ENCODE peak calls at places on chromosomes 11 and 22, in five cellular contexts. One of them, this sample, is unnamed.

GRCh38 chr11:33942954-33943353 is 51.1 kb upstream of the LMO2 start:
- DNase-seq in dorsolateral prefrontal cortex: no peak
- DNase-seq in progenitor cell of endocrine pancreas: no peak
- DNase-seq in PC-3: peak; percentile 69
- DNase-seq in neural progenitor cell: no peak
- DNase-seq in this sample: peak; percentile 61

GRCh38 chr22:49255154-49255553 is 572.5 kb downstream of the BRD1 start:
- DNase-seq in progenitor cell of endocrine pancreas: no peak
- DNase-seq in PC-3: no peak
- DNase-seq in neural progenitor cell: no peak
- DNase-seq in dorsolateral prefrontal cortex: no peak
- DNase-seq in this sample: no peak

GRCh38 chr11:27469333-27469680 is 3.3 kb downstream of the LGR4 start:
- DNase-seq in neural progenitor cell: no peak
- DNase-seq in dorsolateral prefrontal cortex: no peak
- DNase-seq in progenitor cell of endocrine pancreas: no peak
- DNase-seq in PC-3: no peak
- DNase-seq in this sample: no peak

GRCh38 chr11:1546536-1547466 is 25.3 kb downstream of the DUSP8 start:
- DNase-seq in dorsolateral prefrontal cortex: no peak
- DNase-seq in PC-3: peak; percentile 60
- DNase-seq in neural progenitor cell: peak; percentile 87
- DNase-seq in progenitor cell of endocrine pancreas: peak; percentile 41
- DNase-seq in this sample: peak; percentile 90

GRCh38 chr11:102120006-102120405 is 9.8 kb downstream of the YAP1 start:
- DNase-seq in progenitor cell of endocrine pancreas: no peak
- DNase-seq in PC-3: peak; percentile 78
- DNase-seq in dorsolateral prefrontal cortex: no peak
- DNase-seq in neural progenitor cell: peak; percentile 26
- DNase-seq in this sample: no peak

GRCh38 chr11:130937051-130937450 is 20.8 kb upstream of the SNX19 start:
- DNase-seq in progenitor cell of endocrine pancreas: no peak
- DNase-seq in dorsolateral prefrontal cortex: no peak
- DNase-seq in neural progenitor cell: no peak
- DNase-seq in PC-3: no peak
- DNase-seq in this sample: no peak

GRCh38 chr11:105968021-105968697 is 53.9 kb downstream of the MSANTD4 start:
- DNase-seq in neural progenitor cell: no peak
- DNase-seq in progenitor cell of endocrine pancreas: no peak
- DNase-seq in dorsolateral prefrontal cortex: no peak
- DNase-seq in PC-3: peak; percentile 79
- DNase-seq in this sample: no peak

GRCh38 chr11:47108214-47108613 is 68.5 kb downstream of the ARFGAP2 start:
- DNase-seq in dorsolateral prefrontal cortex: peak; percentile 37
- DNase-seq in neural progenitor cell: no peak
- DNase-seq in progenitor cell of endocrine pancreas: no peak
- DNase-seq in PC-3: no peak
- DNase-seq in this sample: no peak

GRCh38 chr11:64971421-64972233 is at the start of gene MAJIN:
- DNase-seq in progenitor cell of endocrine pancreas: peak; percentile 34
- DNase-seq in dorsolateral prefrontal cortex: peak; percentile 44
- DNase-seq in neural progenitor cell: peak; percentile 63
- DNase-seq in PC-3: peak; percentile 30
- DNase-seq in this sample: peak; percentile 75

GRCh38 chr22:45830531-45831245 is 146.3 kb downstream of the WNT7B start:
- DNase-seq in dorsolateral prefrontal cortex: no peak
- DNase-seq in neural progenitor cell: no peak
- DNase-seq in PC-3: peak; percentile 71
- DNase-seq in progenitor cell of endocrine pancreas: no peak
- DNase-seq in this sample: no peak

GRCh38 chr11:3050386-3051325 is 6.6 kb downstream of the CARS1 start:
- DNase-seq in progenitor cell of endocrine pancreas: no peak
- DNase-seq in dorsolateral prefrontal cortex: no peak
- DNase-seq in PC-3: no peak
- DNase-seq in neural progenitor cell: no peak
- DNase-seq in this sample: no peak

GRCh38 chr11:3047637-3048036 is 9.6 kb downstream of the CARS1 start:
- DNase-seq in progenitor cell of endocrine pancreas: no peak
- DNase-seq in dorsolateral prefrontal cortex: no peak
- DNase-seq in PC-3: no peak
- DNase-seq in neural progenitor cell: no peak
- DNase-seq in this sample: no peak

GRCh38 chr11:3052109-3052479 is 5.1 kb downstream of the CARS1 start:
- DNase-seq in neural progenitor cell: no peak
- DNase-seq in dorsolateral prefrontal cortex: no peak
- DNase-seq in PC-3: no peak
- DNase-seq in progenitor cell of endocrine pancreas: no peak
- DNase-seq in this sample: no peak

GRCh38 chr11:3051435-3052108 is 5.7 kb downstream of the CARS1 start:
- DNase-seq in neural progenitor cell: no peak
- DNase-seq in PC-3: no peak
- DNase-seq in dorsolateral prefrontal cortex: no peak
- DNase-seq in progenitor cell of endocrine pancreas: no peak
- DNase-seq in this sample: no peak

DNA sequence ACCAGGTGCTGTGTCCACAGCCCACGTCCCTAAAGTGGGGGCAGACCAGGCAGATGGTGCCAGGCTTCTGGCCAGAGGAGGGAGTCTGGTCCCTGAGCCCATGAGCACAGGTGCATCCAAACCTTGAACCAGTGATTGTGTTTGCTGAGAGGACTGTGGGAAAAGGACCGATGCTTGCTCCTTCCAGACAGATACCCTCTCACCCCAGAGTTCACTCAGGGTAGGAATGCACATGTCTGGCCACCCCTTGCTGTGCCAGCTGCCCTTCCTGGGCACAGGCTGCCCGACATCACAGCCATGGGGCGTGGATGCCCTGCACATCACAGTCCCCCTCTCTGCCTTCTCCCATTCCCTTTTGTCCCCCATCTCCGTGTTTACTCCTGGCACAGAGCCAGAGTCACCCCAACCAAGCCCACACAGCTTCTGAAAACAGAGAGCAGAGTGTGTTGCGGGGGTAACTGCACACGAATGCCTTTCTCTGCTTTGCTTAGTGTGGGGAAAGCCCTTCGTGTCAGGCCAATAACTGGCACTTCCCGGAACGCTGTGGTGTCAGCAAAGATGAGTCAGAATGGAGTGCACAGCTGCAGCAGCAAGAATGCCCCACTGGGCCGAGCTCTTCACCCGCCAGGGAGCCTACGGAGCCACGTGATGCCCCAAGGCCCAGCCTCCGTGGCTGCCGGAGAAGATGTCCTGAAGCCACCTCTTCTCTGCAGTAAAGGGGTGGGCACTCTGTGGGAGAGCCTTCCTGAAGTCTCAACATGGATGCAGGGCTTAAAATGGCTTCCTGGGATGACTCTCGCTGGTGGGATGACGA is 7.6 kb downstream of the CARS1 start:
- DNase-seq in neural progenitor cell: no peak
- DNase-seq in dorsolateral prefrontal cortex: peak; percentile 96
- DNase-seq in PC-3: peak; percentile 86
- DNase-seq in progenitor cell of endocrine pancreas: no peak
- DNase-seq in this sample: peak; percentile 91
- TF ChIP-seq CTCF in neural progenitor cell: no peak
- TF ChIP-seq CTCF in dorsolateral prefrontal cortex: peak; percentile 36
- TF ChIP-seq CTCF in PC-3: peak; percentile 39
- TF ChIP-seq CTCF in progenitor cell of endocrine pancreas: no peak
- TF ChIP-seq CTCF in this sample: peak; percentile 56

GRCh38 chr11:114175706-114176105 is 116.2 kb downstream of the ZBTB16 start:
- DNase-seq in neural progenitor cell: no peak
- DNase-seq in PC-3: no peak
- DNase-seq in dorsolateral prefrontal cortex: peak; percentile 15
- DNase-seq in progenitor cell of endocrine pancreas: no peak
- DNase-seq in this sample: no peak
- TF ChIP-seq CTCF in neural progenitor cell: no peak
- TF ChIP-seq CTCF in PC-3: no peak
- TF ChIP-seq CTCF in dorsolateral prefrontal cortex: no peak
- TF ChIP-seq CTCF in progenitor cell of endocrine pancreas: no peak
- TF ChIP-seq CTCF in this sample: no peak

GRCh38 chr11:36153581-36153980 is 135.6 kb downstream of the COMMD9 start:
- DNase-seq in neural progenitor cell: no peak
- DNase-seq in progenitor cell of endocrine pancreas: no peak
- DNase-seq in PC-3: no peak
- DNase-seq in dorsolateral prefrontal cortex: no peak
- DNase-seq in this sample: no peak
- TF ChIP-seq CTCF in neural progenitor cell: no peak
- TF ChIP-seq CTCF in progenitor cell of endocrine pancreas: peak; percentile 32
- TF ChIP-seq CTCF in PC-3: no peak
- TF ChIP-seq CTCF in dorsolateral prefrontal cortex: no peak
- TF ChIP-seq CTCF in this sample: no peak

DNA sequence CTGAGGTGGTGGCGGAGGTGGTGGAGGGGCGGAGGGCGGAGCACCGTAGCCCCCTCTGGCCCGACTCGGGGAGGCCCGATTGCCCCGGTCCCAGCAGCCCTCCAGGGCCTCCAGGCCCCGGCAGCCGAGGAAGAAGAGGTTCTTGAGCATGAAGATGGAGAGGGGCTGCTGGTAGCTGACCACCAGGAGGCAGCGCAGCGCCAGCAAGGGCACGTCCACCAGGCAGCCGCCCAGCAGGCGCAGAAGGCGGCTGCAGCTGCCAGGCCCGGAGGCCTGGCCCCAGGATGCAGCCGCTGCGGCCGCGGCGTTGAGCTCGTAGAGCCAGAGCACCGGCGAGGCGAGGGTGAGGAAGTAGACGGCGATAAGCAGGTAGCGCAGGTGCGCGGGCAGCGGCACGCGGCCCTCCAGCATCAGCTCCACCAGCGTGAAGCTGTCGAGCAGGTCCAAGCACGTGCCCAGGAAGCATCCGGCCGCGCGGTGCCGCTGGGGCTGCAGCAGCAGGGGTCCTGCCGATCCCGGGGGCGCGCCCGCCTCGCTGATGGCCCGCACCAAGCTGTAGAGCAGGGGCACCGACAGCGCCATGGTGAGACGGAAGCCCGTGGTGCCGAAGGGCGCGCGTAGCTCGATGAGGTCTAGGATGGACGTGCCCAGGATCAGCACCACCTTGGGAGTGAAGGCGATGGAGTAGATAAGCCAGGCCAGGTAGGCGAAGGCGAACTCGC is 1.5 kb downstream of the TMEM121B start:
- DNase-seq in PC-3: peak; percentile 3
- DNase-seq in dorsolateral prefrontal cortex: no peak
- DNase-seq in progenitor cell of endocrine pancreas: no peak
- DNase-seq in neural progenitor cell: peak; percentile 69
- DNase-seq in this sample: no peak
- TF ChIP-seq CTCF in PC-3: peak; percentile 33
- TF ChIP-seq CTCF in dorsolateral prefrontal cortex: peak; percentile 27
- TF ChIP-seq CTCF in progenitor cell of endocrine pancreas: peak; percentile 43
- TF ChIP-seq CTCF in neural progenitor cell: peak; percentile 50
- TF ChIP-seq CTCF in this sample: peak; percentile 30

GRCh38 chr11:30128269-30128932 is 102.4 kb upstream of the FSHB start:
- DNase-seq in progenitor cell of endocrine pancreas: no peak
- DNase-seq in PC-3: peak; percentile 51
- DNase-seq in neural progenitor cell: peak; percentile 45
- DNase-seq in dorsolateral prefrontal cortex: no peak
- DNase-seq in this sample: peak; percentile 9

GRCh38 chr11:30133308-30133707 is 97.5 kb upstream of the FSHB start:
- DNase-seq in progenitor cell of endocrine pancreas: no peak
- DNase-seq in PC-3: no peak
- DNase-seq in neural progenitor cell: no peak
- DNase-seq in dorsolateral prefrontal cortex: no peak
- DNase-seq in this sample: no peak

DNA sequence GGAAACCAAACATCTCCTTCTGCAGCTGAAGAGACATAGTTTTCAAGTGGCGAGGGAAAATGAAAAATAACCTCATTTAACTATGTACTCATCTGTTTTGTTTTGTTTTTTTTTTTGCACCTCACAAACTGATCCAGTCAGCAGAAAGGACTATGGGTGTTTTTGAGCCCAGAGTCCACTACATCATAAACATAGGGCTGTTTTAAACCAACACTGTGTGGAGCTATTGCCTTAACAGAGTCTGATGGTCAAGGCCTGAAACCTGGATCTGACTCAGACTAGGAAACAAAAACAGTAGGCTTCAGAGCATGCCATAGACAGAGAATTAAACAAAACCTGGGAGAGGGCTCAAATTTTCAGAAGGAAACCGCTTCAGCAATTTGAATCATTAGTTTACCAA is 99.3 kb upstream of the FSHB start:
- DNase-seq in dorsolateral prefrontal cortex: no peak
- DNase-seq in progenitor cell of endocrine pancreas: no peak
- DNase-seq in PC-3: no peak
- DNase-seq in neural progenitor cell: no peak
- DNase-seq in this sample: peak; percentile 7
- TF ChIP-seq CTCF in dorsolateral prefrontal cortex: no peak
- TF ChIP-seq CTCF in progenitor cell of endocrine pancreas: no peak
- TF ChIP-seq CTCF in PC-3: no peak
- TF ChIP-seq CTCF in neural progenitor cell: no peak
- TF ChIP-seq CTCF in this sample: peak; percentile 33